ENCODE peak calls at places on chromosomes 6 and 20, in eight cellular contexts. D is breast epithelium; X is ecto neural progenitor cell; L is stimulated activated CD4-positive, alpha-beta T cell treated with anti-CD3 and anti-CD28 coated beads, Interleukin-12 subunit alpha, Interleukin-12 subunit beta, amount 100 ng/mL, for 48 hours; Q is GM23248; T is T1000; B is HFFc6; U is neural crest cell. Y is an unnamed sample.

GRCh38 chr6:74568851-74569250 is 637.0 kb downstream of the COL12A1 start:
- DNase-seq in Q (no peak), B (no peak), D (no peak), X (no peak), U (no peak), T (no peak), L (no peak), Y (no peak)

GRCh38 chr6:26249959-26250805 is 114.8 kb upstream of the BTN3A2 start:
- DNase-seq in T (peak), D (peak), B (peak), L (peak), X (peak), U (peak), Q (peak), Y (no peak)

GRCh38 chr6:49764571-49765236 is 20.5 kb upstream of the CRISP3 start:
- DNase-seq in L (no peak), X (no peak), B (no peak), U (no peak), D (no peak), T (no peak), Q (no peak), Y (no peak)

GRCh38 chr6:33770116-33770832 is 18.7 kb downstream of the LEMD2 start:
- DNase-seq in D (no peak), B (no peak), T (no peak), X (no peak), L (no peak), U (no peak), Q (peak), Y (no peak)

GRCh38 chr6:147022041-147022440 is 182.2 kb upstream of the STXBP5 start:
- DNase-seq in X (no peak), L (no peak), U (no peak), B (peak), D (no peak), T (no peak), Q (peak), Y (no peak)

GRCh38 chr20:24573557-24573956 is 104.1 kb downstream of the SYNDIG1 start:
- DNase-seq in U (no peak), X (no peak), Q (no peak), T (no peak), B (no peak), L (no peak), D (no peak), Y (peak)

GRCh38 chr6:2714359-2714895 is 36.3 kb downstream of the MYLK4 start:
- DNase-seq in L (no peak), U (no peak), Q (peak), B (peak), T (peak), D (no peak), X (no peak), Y (no peak)

GRCh38 chr20:46648903-46649649 is 2.2 kb downstream of the SLC13A3 start:
- DNase-seq in T (no peak), X (no peak), B (no peak), D (no peak), U (no peak), L (no peak), Q (no peak), Y (no peak)

GRCh38 chr6:6592836-6593235 is 4.3 kb downstream of the LY86 start:
- DNase-seq in Q (no peak), B (no peak), T (no peak), D (no peak), U (no peak), L (no peak), X (no peak), Y (no peak)

GRCh38 chr20:6735913-6736845 is 31.3 kb upstream of the BMP2 start:
- DNase-seq in L (no peak), Q (no peak), X (no peak), T (no peak), B (no peak), D (no peak), U (no peak), Y (no peak)

GRCh38 chr6:44171899-44172546 is 13.4 kb downstream of the CAPN11 start:
- DNase-seq in T (no peak), D (no peak), X (no peak), Q (no peak), B (no peak), L (no peak), U (no peak), Y (no peak)

GRCh38 chr20:60069626-60070025 is 111.4 kb downstream of the CDH26 start:
- DNase-seq in Q (no peak), B (no peak), T (no peak), L (no peak), U (no peak), D (no peak), X (no peak), Y (no peak)

GRCh38 chr6:88166493-88166900 is 350 bp upstream of the CNR1 start:
- DNase-seq in T (no peak), B (no peak), Q (no peak), X (no peak), D (no peak), L (no peak), U (peak), Y (no peak)